ENCODE peak calls at places on chromosomes 5 and 9, in eight cellular contexts. A, P, C, R, N, E, I and K are unnamed samples.
A peak's percentile ranks its signal among the peaks of the same experiment; 100 is the strongest.

GRCh38 chr9:125075997-125076396 is 67.3 kb downstream of the SCAI start:
- DNase-seq in E (no peak), A (no peak), N (no peak), P (no peak), I (no peak), C (no peak), R (no peak), K (no peak)

GRCh38 chr5:96226941-96227552 is 206.0 kb downstream of the PCSK1 start:
- DNase-seq in I (no peak), N (peak; percentile 19), A (no peak), R (no peak), C (no peak), P (no peak), E (no peak), K (peak; percentile 71)

GRCh38 chr5:62684310-62684709 is 105.7 kb downstream of the LRRC70 start:
- DNase-seq in N (no peak), E (no peak), I (no peak), P (no peak), A (no peak), C (no peak), R (no peak), K (no peak)

GRCh38 chr9:132497731-132498130 is 84.7 kb upstream of the BARHL1 start:
- DNase-seq in N (no peak), P (no peak), E (no peak), C (no peak), I (no peak), A (no peak), R (no peak), K (no peak)

GRCh38 chr5:154937186-154937717 is 759 bp downstream of the GEMIN5 start:
- DNase-seq in P (no peak), I (no peak), C (no peak), N (no peak), R (no peak), A (no peak), E (no peak), K (no peak)

GRCh38 chr5:69517763-69518212 is 25.2 kb downstream of the OCLN start:
- DNase-seq in C (peak; percentile 26), N (peak; percentile 73), E (no peak), I (no peak), R (no peak), A (peak; percentile 11), P (no peak), K (no peak)

GRCh38 chr9:118711843-118712242 is 657.4 kb downstream of the BRINP1 start:
- DNase-seq in R (no peak), P (no peak), E (no peak), I (no peak), N (no peak), C (no peak), A (peak; percentile 14), K (no peak)

GRCh38 chr5:95901676-95902646 is 59.7 kb downstream of the ELL2 start:
- DNase-seq in R (no peak), N (peak; percentile 58), P (no peak), I (no peak), A (no peak), E (no peak), C (no peak), K (no peak)

GRCh38 chr9:110426052-110426709 is 88.5 kb upstream of the TXNDC8 start:
- DNase-seq in R (no peak), N (peak; percentile 38), I (no peak), E (no peak), C (no peak), P (no peak), A (no peak), K (no peak)

GRCh38 chr5:136212252-136212721 is 19.3 kb upstream of the SMIM32 start:
- DNase-seq in I (peak; percentile 58), C (peak; percentile 65), P (no peak), E (no peak), A (peak; percentile 1), N (peak; percentile 50), R (peak; percentile 56), K (no peak)

GRCh38 chr5:100188778-100189177 is 346.4 kb upstream of the FAM174A start:
- DNase-seq in I (no peak), A (no peak), E (no peak), N (no peak), P (no peak), C (no peak), R (no peak), K (no peak)

GRCh38 chr5:134556994-134557393 is 31.5 kb downstream of the JADE2 start:
- DNase-seq in P (no peak), R (no peak), A (no peak), I (no peak), E (no peak), C (no peak), N (no peak), K (no peak)